ENCODE peak calls at places on chromosomes 7 and 10, in six cellular contexts. C is NCI-H2227 treated with DMSO at 0.1 percent for 48 hours, T is mesenchymal stem cell, O is Kasumi-1, X is AG04450, J is endodermal cell. L is an unnamed sample.

GRCh38 chr10:70742537-70743429 is 42.4 kb downstream of the TBATA start:
- DNase-seq in C (no peak), T (peak; percentile 88), O (peak; percentile 49), X (peak; percentile 80), J (no peak), L (no peak)

GRCh38 chr7:116588225-116588624 is 63.4 kb downstream of the CAV1 start:
- DNase-seq in C (no peak), T (peak; percentile 96), O (peak; percentile 21), X (no peak), J (no peak), L (no peak)

GRCh38 chr7:135409845-135410545 is 99.9 kb downstream of the CNOT4 start:
- DNase-seq in C (no peak), T (no peak), O (no peak), X (no peak), J (no peak), L (no peak)

GRCh38 chr10:47158116-47159071 is 141.6 kb upstream of the GDF10 start:
- DNase-seq in C (no peak), T (no peak), O (no peak), X (no peak), J (no peak), L (no peak)

GRCh38 chr7:18866359-18867036 is 250.9 kb downstream of the TWIST1 start:
- DNase-seq in C (no peak), T (peak; percentile 97), O (no peak), X (peak; percentile 98), J (no peak), L (no peak)

GRCh38 chr10:34622914-34623313 is 192.2 kb downstream of the PARD3 start:
- DNase-seq in C (no peak), T (no peak), O (no peak), X (no peak), J (no peak), L (no peak)

GRCh38 chr7:136144182-136144581 is 167.0 kb upstream of the MTPN start:
- DNase-seq in C (no peak), T (no peak), O (no peak), X (no peak), J (no peak), L (no peak)

GRCh38 chr7:78326870-78327269 is 528.3 kb downstream of the PHTF2 start:
- DNase-seq in C (no peak), T (no peak), O (no peak), X (no peak), J (no peak), L (no peak)